ENCODE peak calls at places on chromosomes 11 and 22, in six cellular contexts. One of them, this sample, is unnamed.

GRCh38 chr11:34234086-34234740 is 123.6 kb downstream of the ABTB2 start:
- DNase-seq in K562: peak
- DNase-seq in HepG2: no peak
- DNase-seq in GM12878: peak
- DNase-seq in endothelial cell of umbilical vein: peak
- DNase-seq in A549: no peak
- DNase-seq in this sample: peak

GRCh38 chr11:124640660-124641059 is 18.0 kb downstream of the TBRG1 start:
- DNase-seq in GM12878: no peak
- DNase-seq in endothelial cell of umbilical vein: no peak
- DNase-seq in K562: no peak
- DNase-seq in A549: no peak
- DNase-seq in HepG2: no peak
- DNase-seq in this sample: no peak

GRCh38 chr11:104883342-104883741 is 14.9 kb downstream of the CASP12 start:
- DNase-seq in HepG2: no peak
- DNase-seq in endothelial cell of umbilical vein: no peak
- DNase-seq in GM12878: no peak
- DNase-seq in A549: no peak
- DNase-seq in K562: no peak
- DNase-seq in this sample: no peak

GRCh38 chr22:17917490-17917983 is 106.8 kb downstream of the MICAL3 start:
- DNase-seq in A549: no peak
- DNase-seq in endothelial cell of umbilical vein: no peak
- DNase-seq in GM12878: no peak
- DNase-seq in HepG2: no peak
- DNase-seq in K562: peak
- DNase-seq in this sample: no peak

GRCh38 chr11:119584193-119585037 is 144.6 kb downstream of the NECTIN1 start:
- DNase-seq in HepG2: no peak
- DNase-seq in endothelial cell of umbilical vein: peak
- DNase-seq in A549: peak
- DNase-seq in GM12878: no peak
- DNase-seq in K562: peak
- DNase-seq in this sample: peak

GRCh38 chr11:132686827-132687370 is 845.4 kb downstream of the OPCML start:
- DNase-seq in endothelial cell of umbilical vein: peak
- DNase-seq in K562: no peak
- DNase-seq in GM12878: no peak
- DNase-seq in A549: no peak
- DNase-seq in HepG2: no peak
- DNase-seq in this sample: no peak

GRCh38 chr11:116955548-116955947 is 118.1 kb upstream of the APOA1 start:
- DNase-seq in GM12878: no peak
- DNase-seq in A549: no peak
- DNase-seq in HepG2: no peak
- DNase-seq in K562: no peak
- DNase-seq in endothelial cell of umbilical vein: no peak
- DNase-seq in this sample: no peak

GRCh38 chr11:72704028-72704782 is 30.0 kb upstream of the PDE2A start:
- DNase-seq in endothelial cell of umbilical vein: no peak
- DNase-seq in GM12878: no peak
- DNase-seq in K562: no peak
- DNase-seq in A549: no peak
- DNase-seq in HepG2: no peak
- DNase-seq in this sample: no peak

GRCh38 chr11:133964946-133965632 is 8.3 kb upstream of the IGSF9B start:
- DNase-seq in K562: no peak
- DNase-seq in HepG2: no peak
- DNase-seq in GM12878: no peak
- DNase-seq in endothelial cell of umbilical vein: no peak
- DNase-seq in A549: no peak
- DNase-seq in this sample: peak

GRCh38 chr11:24716403-24716802 is 219.6 kb downstream of the LUZP2 start:
- DNase-seq in A549: no peak
- DNase-seq in endothelial cell of umbilical vein: no peak
- DNase-seq in K562: no peak
- DNase-seq in HepG2: no peak
- DNase-seq in GM12878: no peak
- DNase-seq in this sample: no peak

GRCh38 chr11:78196661-78197091 is 8.0 kb downstream of the USP35 start:
- DNase-seq in GM12878: no peak
- DNase-seq in HepG2: no peak
- DNase-seq in A549: no peak
- DNase-seq in K562: no peak
- DNase-seq in endothelial cell of umbilical vein: no peak
- DNase-seq in this sample: no peak

GRCh38 chr11:47923667-47924066 is 56.7 kb upstream of the PTPRJ start:
- DNase-seq in GM12878: no peak
- DNase-seq in HepG2: no peak
- DNase-seq in endothelial cell of umbilical vein: peak
- DNase-seq in K562: no peak
- DNase-seq in A549: no peak
- DNase-seq in this sample: no peak

GRCh38 chr11:38461751-38462150 is 1863.7 kb upstream of the RAG2 start:
- DNase-seq in GM12878: no peak
- DNase-seq in HepG2: no peak
- DNase-seq in A549: no peak
- DNase-seq in K562: no peak
- DNase-seq in endothelial cell of umbilical vein: no peak
- DNase-seq in this sample: no peak

GRCh38 chr11:117430293-117430955 is 102.8 kb downstream of the CEP164 start:
- DNase-seq in endothelial cell of umbilical vein: no peak
- DNase-seq in HepG2: no peak
- DNase-seq in GM12878: no peak
- DNase-seq in K562: no peak
- DNase-seq in A549: no peak
- DNase-seq in this sample: no peak

GRCh38 chr11:61691378-61692156 is 11.4 kb downstream of the DAGLA start:
- DNase-seq in GM12878: no peak
- DNase-seq in HepG2: no peak
- DNase-seq in endothelial cell of umbilical vein: no peak
- DNase-seq in A549: no peak
- DNase-seq in K562: no peak
- DNase-seq in this sample: no peak

GRCh38 chr11:30863177-30863576 is 277.0 kb upstream of the MPPED2 start:
- DNase-seq in K562: no peak
- DNase-seq in HepG2: no peak
- DNase-seq in A549: no peak
- DNase-seq in GM12878: no peak
- DNase-seq in endothelial cell of umbilical vein: no peak
- DNase-seq in this sample: no peak

GRCh38 chr11:64234840-64235379 is 526 bp downstream of the VEGFB start:
- DNase-seq in HepG2: no peak
- DNase-seq in endothelial cell of umbilical vein: no peak
- DNase-seq in A549: no peak
- DNase-seq in K562: peak
- DNase-seq in GM12878: no peak
- DNase-seq in this sample: peak

GRCh38 chr11:67998150-67999045 is 5.5 kb downstream of the UNC93B1 start:
- DNase-seq in GM12878: no peak
- DNase-seq in HepG2: no peak
- DNase-seq in K562: no peak
- DNase-seq in endothelial cell of umbilical vein: no peak
- DNase-seq in A549: no peak
- DNase-seq in this sample: no peak
- TF ChIP-seq MYC in GM12878: no peak
- TF ChIP-seq MYC in HepG2: no peak
- TF ChIP-seq MYC in K562: no peak
- TF ChIP-seq MYC in endothelial cell of umbilical vein: no peak
- TF ChIP-seq MYC in A549: no peak
- TF ChIP-seq MYC in this sample: no peak

DNA sequence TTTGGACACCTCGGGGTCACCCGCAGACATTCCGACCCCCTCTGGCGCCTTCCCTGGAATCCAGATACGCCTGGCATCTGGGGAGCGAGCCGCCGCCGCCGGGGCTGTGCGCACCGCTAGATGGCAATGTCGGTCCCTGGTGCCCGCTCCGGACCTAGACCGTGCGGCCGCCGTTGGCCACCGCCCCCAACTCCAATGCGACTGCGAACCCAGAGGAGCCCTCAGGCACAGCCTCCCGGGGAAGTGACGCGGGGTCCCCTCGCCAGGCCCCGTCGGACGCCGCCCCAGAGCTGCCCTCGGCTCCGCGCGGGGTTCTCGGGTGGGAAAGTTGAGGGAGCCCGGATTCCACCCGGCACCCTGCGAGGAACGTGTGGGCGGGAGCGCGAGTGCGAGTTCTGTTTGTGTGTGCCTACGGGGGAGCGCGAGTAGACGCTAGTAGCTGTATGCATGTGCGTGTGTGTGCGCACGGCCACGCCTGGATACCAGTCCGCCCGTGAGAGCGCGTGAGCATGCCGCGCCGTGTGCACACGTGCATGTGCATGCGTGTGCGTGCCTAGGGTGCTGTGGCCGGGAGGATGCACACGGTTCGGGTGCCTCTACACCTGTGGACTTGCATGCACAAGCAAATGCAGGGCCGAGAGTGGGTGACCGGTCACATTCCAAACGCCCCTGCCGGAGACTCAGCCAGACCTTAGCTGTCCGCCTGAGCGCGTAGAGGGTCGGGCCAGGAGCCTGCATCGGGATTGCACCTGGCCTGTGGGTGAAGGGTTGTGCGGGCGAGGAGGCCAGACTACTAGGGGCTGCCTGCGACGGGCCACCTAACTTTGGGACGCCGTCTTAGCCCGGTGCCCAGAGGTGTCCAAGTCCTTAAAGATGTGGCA is 1.9 kb downstream of the CHRM4 start:
- DNase-seq in K562: peak
- DNase-seq in GM12878: no peak
- DNase-seq in HepG2: peak
- DNase-seq in A549: peak
- DNase-seq in endothelial cell of umbilical vein: peak
- DNase-seq in this sample: peak
- TF ChIP-seq MYC in K562: no peak
- TF ChIP-seq MYC in GM12878: peak
- TF ChIP-seq MYC in HepG2: peak
- TF ChIP-seq MYC in A549: peak
- TF ChIP-seq MYC in endothelial cell of umbilical vein: no peak
- TF ChIP-seq MYC in this sample: no peak

GRCh38 chr22:41359376-41359775 is 22.4 kb upstream of the TEF start:
- DNase-seq in A549: no peak
- DNase-seq in endothelial cell of umbilical vein: no peak
- DNase-seq in HepG2: no peak
- DNase-seq in K562: no peak
- DNase-seq in GM12878: no peak
- DNase-seq in this sample: no peak

GRCh38 chr22:41361716-41362310 is 19.9 kb upstream of the TEF start:
- DNase-seq in GM12878: no peak
- DNase-seq in endothelial cell of umbilical vein: no peak
- DNase-seq in K562: no peak
- DNase-seq in HepG2: no peak
- DNase-seq in A549: no peak
- DNase-seq in this sample: no peak

GRCh38 chr22:41358927-41359326 is 22.8 kb upstream of the TEF start:
- DNase-seq in endothelial cell of umbilical vein: no peak
- DNase-seq in GM12878: no peak
- DNase-seq in A549: no peak
- DNase-seq in HepG2: no peak
- DNase-seq in K562: peak
- DNase-seq in this sample: no peak

GRCh38 chr22:41362615-41363014 is 19.1 kb upstream of the TEF start:
- DNase-seq in A549: no peak
- DNase-seq in K562: no peak
- DNase-seq in endothelial cell of umbilical vein: no peak
- DNase-seq in HepG2: no peak
- DNase-seq in GM12878: no peak
- DNase-seq in this sample: no peak

DNA sequence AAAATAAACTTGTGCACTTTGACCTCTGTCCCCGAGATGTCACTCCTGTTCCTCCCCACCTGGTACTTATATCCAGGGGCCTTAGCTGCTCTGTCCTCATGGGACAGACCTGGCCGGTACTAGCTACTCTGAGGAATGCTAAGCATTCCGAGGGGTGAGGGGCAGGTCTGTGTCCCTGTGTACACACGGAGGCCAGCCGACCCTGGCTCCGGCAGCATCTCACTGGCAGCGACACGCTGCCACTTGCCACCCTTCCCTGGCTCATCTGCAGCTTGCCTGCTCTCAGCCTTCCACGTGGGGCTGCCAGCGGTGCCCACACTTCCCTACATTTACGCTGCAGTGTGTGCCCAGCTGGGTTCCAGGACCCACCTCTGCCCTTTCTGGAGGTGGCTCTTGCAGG is 21.6 kb upstream of the TEF start:
- DNase-seq in HepG2: peak
- DNase-seq in K562: no peak
- DNase-seq in GM12878: no peak
- DNase-seq in A549: no peak
- DNase-seq in endothelial cell of umbilical vein: no peak
- DNase-seq in this sample: no peak
- TF ChIP-seq MYC in HepG2: no peak
- TF ChIP-seq MYC in K562: no peak
- TF ChIP-seq MYC in GM12878: no peak
- TF ChIP-seq MYC in A549: no peak
- TF ChIP-seq MYC in endothelial cell of umbilical vein: no peak
- TF ChIP-seq MYC in this sample: no peak

GRCh38 chr11:76578655-76579046 is 91.9 kb downstream of the LRRC32 start:
- DNase-seq in A549: no peak
- DNase-seq in HepG2: no peak
- DNase-seq in K562: no peak
- DNase-seq in endothelial cell of umbilical vein: peak
- DNase-seq in GM12878: no peak
- DNase-seq in this sample: no peak

GRCh38 chr11:76577921-76578654 is 92.5 kb downstream of the LRRC32 start:
- DNase-seq in GM12878: no peak
- DNase-seq in K562: no peak
- DNase-seq in HepG2: no peak
- DNase-seq in A549: no peak
- DNase-seq in endothelial cell of umbilical vein: no peak
- DNase-seq in this sample: no peak

GRCh38 chr11:76579047-76579751 is 91.3 kb downstream of the LRRC32 start:
- DNase-seq in endothelial cell of umbilical vein: peak
- DNase-seq in GM12878: no peak
- DNase-seq in HepG2: no peak
- DNase-seq in K562: peak
- DNase-seq in A549: no peak
- DNase-seq in this sample: peak

GRCh38 chr11:76576166-76576565 is 94.4 kb downstream of the LRRC32 start:
- DNase-seq in K562: no peak
- DNase-seq in endothelial cell of umbilical vein: no peak
- DNase-seq in A549: no peak
- DNase-seq in HepG2: no peak
- DNase-seq in GM12878: no peak
- DNase-seq in this sample: no peak

DNA sequence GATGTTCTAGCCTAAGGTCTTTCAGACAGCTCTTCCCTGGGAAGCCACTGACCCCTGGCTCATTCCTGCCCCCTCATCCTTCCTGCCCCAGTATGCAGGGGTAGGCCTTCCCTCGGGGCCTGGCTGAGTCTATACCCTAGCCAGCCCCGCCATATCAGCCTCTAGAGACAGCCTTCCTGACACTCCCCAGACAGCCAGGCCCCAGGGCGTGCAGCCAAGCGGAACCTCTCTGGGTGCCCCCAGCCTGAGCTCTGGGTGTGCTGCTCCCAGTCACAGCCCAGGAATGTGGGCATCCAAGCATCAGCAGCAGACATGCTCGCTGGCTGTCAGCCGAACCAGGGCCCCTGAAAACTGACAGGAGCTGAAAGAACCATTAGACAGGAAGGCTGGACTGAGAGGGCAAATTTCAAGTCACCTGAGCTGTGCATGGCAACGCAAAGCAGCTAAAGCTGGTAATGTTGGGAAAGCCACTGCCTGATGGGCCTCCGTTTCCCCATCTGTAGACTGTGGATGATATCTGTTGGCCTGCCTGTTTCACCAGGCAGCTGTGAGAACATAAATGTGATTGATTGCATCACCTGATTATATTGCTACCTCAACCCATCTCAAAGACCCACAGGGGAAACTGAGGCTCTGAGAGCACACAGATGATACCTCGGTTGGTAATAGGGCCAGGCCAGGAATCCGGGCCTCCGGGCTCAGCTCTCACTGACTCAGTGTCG is 93.2 kb downstream of the LRRC32 start:
- DNase-seq in GM12878: no peak
- DNase-seq in endothelial cell of umbilical vein: peak
- DNase-seq in HepG2: no peak
- DNase-seq in K562: no peak
- DNase-seq in A549: no peak
- DNase-seq in this sample: no peak
- TF ChIP-seq MYC in GM12878: no peak
- TF ChIP-seq MYC in endothelial cell of umbilical vein: no peak
- TF ChIP-seq MYC in HepG2: no peak
- TF ChIP-seq MYC in K562: no peak
- TF ChIP-seq MYC in A549: no peak
- TF ChIP-seq MYC in this sample: no peak